ENCODE peak calls at places on chromosomes 11 and 22, in five cellular contexts. One of them, this sample, is unnamed.

GRCh38 chr11:120883404-120884135 is 140.3 kb upstream of the TBCEL start:
- ATAC-seq in upper lobe of left lung: no peak
- ATAC-seq in omental fat pad: peak; percentile 70
- ATAC-seq in left lung: peak; percentile 56
- ATAC-seq in CD4-positive, alpha-beta T cell: no peak
- ATAC-seq in this sample: peak; percentile 66

GRCh38 chr11:117572129-117572528 is 224.9 kb downstream of the DSCAML1 start:
- ATAC-seq in upper lobe of left lung: peak; percentile 51
- ATAC-seq in omental fat pad: no peak
- ATAC-seq in left lung: peak; percentile 91
- ATAC-seq in CD4-positive, alpha-beta T cell: no peak
- ATAC-seq in this sample: no peak

GRCh38 chr22:20430641-20431519 is 6.7 kb downstream of the SCARF2 start:
- ATAC-seq in upper lobe of left lung: no peak
- ATAC-seq in omental fat pad: no peak
- ATAC-seq in left lung: peak; percentile 79
- ATAC-seq in CD4-positive, alpha-beta T cell: peak; percentile 64
- ATAC-seq in this sample: peak; percentile 50

GRCh38 chr11:47592276-47592675 is 1.9 kb downstream of the C1QTNF4 start:
- ATAC-seq in upper lobe of left lung: no peak
- ATAC-seq in omental fat pad: no peak
- ATAC-seq in left lung: no peak
- ATAC-seq in CD4-positive, alpha-beta T cell: no peak
- ATAC-seq in this sample: no peak

GRCh38 chr22:40637181-40638150 is 947 bp upstream of the MRTFA start:
- ATAC-seq in upper lobe of left lung: peak; percentile 6
- ATAC-seq in omental fat pad: peak; percentile 30
- ATAC-seq in left lung: peak; percentile 31
- ATAC-seq in CD4-positive, alpha-beta T cell: peak; percentile 31
- ATAC-seq in this sample: peak; percentile 29

GRCh38 chr11:27525824-27526516 is 19.4 kb upstream of the LIN7C start:
- ATAC-seq in upper lobe of left lung: no peak
- ATAC-seq in omental fat pad: no peak
- ATAC-seq in left lung: no peak
- ATAC-seq in CD4-positive, alpha-beta T cell: no peak
- ATAC-seq in this sample: no peak

GRCh38 chr22:35575116-35575748 is 34.6 kb downstream of the RASD2 start:
- ATAC-seq in upper lobe of left lung: no peak
- ATAC-seq in omental fat pad: no peak
- ATAC-seq in left lung: no peak
- ATAC-seq in CD4-positive, alpha-beta T cell: no peak
- ATAC-seq in this sample: no peak

GRCh38 chr11:74926304-74927030 is 22.4 kb downstream of the XRRA1 start:
- ATAC-seq in upper lobe of left lung: no peak
- ATAC-seq in omental fat pad: no peak
- ATAC-seq in left lung: no peak
- ATAC-seq in CD4-positive, alpha-beta T cell: no peak
- ATAC-seq in this sample: no peak

GRCh38 chr22:50627452-50627913 is 469 bp downstream of the ARSA start:
- ATAC-seq in upper lobe of left lung: peak; percentile 5
- ATAC-seq in omental fat pad: peak; percentile 29
- ATAC-seq in left lung: peak; percentile 11
- ATAC-seq in CD4-positive, alpha-beta T cell: no peak
- ATAC-seq in this sample: peak; percentile 11

GRCh38 chr11:109877043-109877442 is 216.1 kb upstream of the ZC3H12C start:
- ATAC-seq in upper lobe of left lung: no peak
- ATAC-seq in omental fat pad: no peak
- ATAC-seq in left lung: no peak
- ATAC-seq in CD4-positive, alpha-beta T cell: no peak
- ATAC-seq in this sample: no peak

GRCh38 chr11:57498540-57498939 is 17.0 kb downstream of the SLC43A1 start:
- ATAC-seq in upper lobe of left lung: no peak
- ATAC-seq in omental fat pad: no peak
- ATAC-seq in left lung: no peak
- ATAC-seq in CD4-positive, alpha-beta T cell: no peak
- ATAC-seq in this sample: no peak

GRCh38 chr11:1675536-1676253 is 21.3 kb upstream of the KRTAP5-6 start:
- ATAC-seq in upper lobe of left lung: no peak
- ATAC-seq in omental fat pad: no peak
- ATAC-seq in left lung: no peak
- ATAC-seq in CD4-positive, alpha-beta T cell: no peak
- ATAC-seq in this sample: no peak

GRCh38 chr11:17686185-17686980 is 33.0 kb upstream of the MYOD1 start:
- ATAC-seq in upper lobe of left lung: no peak
- ATAC-seq in omental fat pad: no peak
- ATAC-seq in left lung: no peak
- ATAC-seq in CD4-positive, alpha-beta T cell: no peak
- ATAC-seq in this sample: no peak

GRCh38 chr11:128790200-128790599 is 76.9 kb downstream of the KCNJ1 start:
- ATAC-seq in upper lobe of left lung: no peak
- ATAC-seq in omental fat pad: no peak
- ATAC-seq in left lung: peak; percentile 51
- ATAC-seq in CD4-positive, alpha-beta T cell: no peak
- ATAC-seq in this sample: no peak

GRCh38 chr11:70574725-70575347 is 176.5 kb downstream of the CTTN start:
- ATAC-seq in upper lobe of left lung: no peak
- ATAC-seq in omental fat pad: no peak
- ATAC-seq in left lung: no peak
- ATAC-seq in CD4-positive, alpha-beta T cell: no peak
- ATAC-seq in this sample: no peak

GRCh38 chr11:88115828-88116410 is 59.3 kb downstream of the RAB38 start:
- ATAC-seq in upper lobe of left lung: no peak
- ATAC-seq in omental fat pad: no peak
- ATAC-seq in left lung: no peak
- ATAC-seq in CD4-positive, alpha-beta T cell: no peak
- ATAC-seq in this sample: no peak

GRCh38 chr11:67352546-67353316 is 615 bp downstream of the POLD4 start:
- ATAC-seq in upper lobe of left lung: peak; percentile 69
- ATAC-seq in omental fat pad: peak; percentile 0
- ATAC-seq in left lung: peak; percentile 30
- ATAC-seq in CD4-positive, alpha-beta T cell: peak; percentile 60
- ATAC-seq in this sample: peak; percentile 0

DNA sequence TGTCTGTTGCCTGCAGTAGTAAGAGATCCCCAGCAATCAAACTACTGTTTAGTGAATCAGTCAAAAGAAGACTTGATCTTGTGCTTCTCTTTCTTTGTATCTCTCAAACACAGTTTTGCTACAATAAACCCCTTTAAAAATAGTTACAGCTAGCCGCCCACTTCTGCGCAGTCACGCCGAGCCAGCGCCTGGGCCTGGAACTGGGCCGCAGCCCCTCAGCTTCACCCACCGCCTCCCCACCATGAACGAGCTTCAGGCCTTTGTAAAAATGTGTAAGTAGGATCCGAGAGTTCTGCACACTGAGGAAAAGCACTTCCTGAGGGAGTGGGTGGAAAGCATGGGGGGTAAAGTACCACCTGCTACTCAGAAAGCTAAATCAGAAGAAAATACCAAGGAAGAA is 60.5 kb downstream of the CWC15 start:
- ATAC-seq in upper lobe of left lung: no peak
- ATAC-seq in omental fat pad: no peak
- ATAC-seq in left lung: no peak
- ATAC-seq in CD4-positive, alpha-beta T cell: no peak
- ATAC-seq in this sample: no peak
- TF ChIP-seq CTCF in upper lobe of left lung: no peak
- TF ChIP-seq CTCF in omental fat pad: no peak
- TF ChIP-seq CTCF in left lung: no peak
- TF ChIP-seq CTCF in CD4-positive, alpha-beta T cell: no peak
- TF ChIP-seq CTCF in this sample: no peak

GRCh38 chr22:23750744-23751440 is at the start of gene ZNF70:
- ATAC-seq in upper lobe of left lung: peak; percentile 93
- ATAC-seq in omental fat pad: peak; percentile 96
- ATAC-seq in left lung: peak; percentile 97
- ATAC-seq in CD4-positive, alpha-beta T cell: peak; percentile 99
- ATAC-seq in this sample: peak; percentile 98
- TF ChIP-seq CTCF in upper lobe of left lung: no peak
- TF ChIP-seq CTCF in omental fat pad: no peak
- TF ChIP-seq CTCF in left lung: no peak
- TF ChIP-seq CTCF in CD4-positive, alpha-beta T cell: no peak
- TF ChIP-seq CTCF in this sample: peak; percentile 4

DNA sequence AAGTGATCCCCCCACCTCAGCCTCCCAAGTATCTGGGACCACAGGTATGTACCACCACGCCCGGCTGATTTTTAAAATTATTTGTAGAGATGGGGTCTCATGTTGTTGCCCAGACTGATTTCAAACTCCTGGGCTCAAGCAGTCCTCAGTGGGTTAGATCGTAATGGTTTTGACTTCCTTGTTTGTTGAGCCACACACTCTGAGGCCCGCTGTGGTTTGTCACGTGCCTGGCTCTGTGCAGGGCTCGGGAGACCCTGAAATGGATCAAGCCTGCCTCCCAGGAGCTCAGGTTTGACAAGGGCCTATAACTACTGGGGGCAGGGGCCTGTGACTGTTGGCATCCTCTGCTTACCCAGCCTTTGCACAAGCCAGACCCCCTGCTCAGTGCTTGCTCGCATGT is 68.1 kb downstream of the MPPED1 start:
- ATAC-seq in upper lobe of left lung: no peak
- ATAC-seq in omental fat pad: no peak
- ATAC-seq in left lung: no peak
- ATAC-seq in CD4-positive, alpha-beta T cell: no peak
- ATAC-seq in this sample: no peak
- TF ChIP-seq CTCF in upper lobe of left lung: no peak
- TF ChIP-seq CTCF in omental fat pad: no peak
- TF ChIP-seq CTCF in left lung: no peak
- TF ChIP-seq CTCF in CD4-positive, alpha-beta T cell: no peak
- TF ChIP-seq CTCF in this sample: no peak

GRCh38 chr11:25734592-25735211 is 597.2 kb upstream of the ANO3 start:
- ATAC-seq in upper lobe of left lung: no peak
- ATAC-seq in omental fat pad: no peak
- ATAC-seq in left lung: peak; percentile 57
- ATAC-seq in CD4-positive, alpha-beta T cell: no peak
- ATAC-seq in this sample: no peak
- TF ChIP-seq CTCF in upper lobe of left lung: no peak
- TF ChIP-seq CTCF in omental fat pad: no peak
- TF ChIP-seq CTCF in left lung: no peak
- TF ChIP-seq CTCF in CD4-positive, alpha-beta T cell: no peak
- TF ChIP-seq CTCF in this sample: no peak

DNA sequence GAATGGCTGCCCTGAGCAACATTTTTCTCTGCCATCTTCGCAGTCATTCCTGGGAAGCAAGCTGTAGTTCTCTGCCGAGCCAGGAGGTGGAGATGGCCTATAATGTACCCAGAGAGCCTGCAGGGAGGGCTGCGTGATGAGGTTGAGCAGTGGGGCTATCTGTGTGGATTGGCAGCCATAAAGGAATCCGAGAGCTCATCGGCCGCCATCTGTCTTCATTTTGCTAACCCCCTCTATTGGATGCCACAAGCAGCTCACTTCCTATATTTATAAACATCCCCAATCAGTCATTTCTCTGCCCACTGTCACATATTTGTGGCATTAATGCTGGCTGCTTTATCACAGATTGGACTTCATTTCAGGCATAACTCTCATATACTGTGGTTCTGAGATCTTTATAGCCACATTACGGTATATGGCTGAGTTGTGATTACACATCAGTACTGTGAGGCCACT is 209.5 kb downstream of the NTM start:
- ATAC-seq in upper lobe of left lung: no peak
- ATAC-seq in omental fat pad: no peak
- ATAC-seq in left lung: peak; percentile 45
- ATAC-seq in CD4-positive, alpha-beta T cell: no peak
- ATAC-seq in this sample: no peak
- TF ChIP-seq CTCF in upper lobe of left lung: no peak
- TF ChIP-seq CTCF in omental fat pad: no peak
- TF ChIP-seq CTCF in left lung: peak; percentile 15
- TF ChIP-seq CTCF in CD4-positive, alpha-beta T cell: no peak
- TF ChIP-seq CTCF in this sample: no peak

GRCh38 chr11:103326070-103326794 is 217.0 kb downstream of the DYNC2H1 start:
- ATAC-seq in upper lobe of left lung: peak; percentile 83
- ATAC-seq in omental fat pad: no peak
- ATAC-seq in left lung: peak; percentile 98
- ATAC-seq in CD4-positive, alpha-beta T cell: peak; percentile 51
- ATAC-seq in this sample: peak; percentile 43
- TF ChIP-seq CTCF in upper lobe of left lung: peak; percentile 28
- TF ChIP-seq CTCF in omental fat pad: no peak
- TF ChIP-seq CTCF in left lung: peak; percentile 45
- TF ChIP-seq CTCF in CD4-positive, alpha-beta T cell: peak; percentile 30
- TF ChIP-seq CTCF in this sample: peak; percentile 37